ENCODE peak calls at places on chromosomes 1 and 21, in nine cellular contexts. J is heart right ventricle, L is SK-N-SH, P is lung, A is neural progenitor cell, F is PC-9, V is transverse colon, Q is foreskin fibroblast, C is dorsolateral prefrontal cortex. E is an unnamed sample.

GRCh38 chr1:107536266-107536665 is 395.4 kb downstream of the NTNG1 start:
- DNase-seq in V (peak), Q (no peak), J (no peak), P (no peak), F (no peak), L (no peak), A (no peak), C (no peak), E (no peak)

GRCh38 chr1:172845371-172845770 is 186.5 kb downstream of the FASLG start:
- DNase-seq in F (no peak), A (no peak), Q (no peak), P (no peak), V (no peak), C (no peak), J (no peak), L (no peak), E (no peak)

GRCh38 chr1:31773861-31774260 is 9.7 kb upstream of the ADGRB2 start:
- DNase-seq in C (no peak), P (no peak), Q (no peak), L (no peak), V (no peak), A (no peak), J (no peak), F (no peak), E (no peak)

GRCh38 chr1:86922445-86922844 is 8.0 kb downstream of the HS2ST1 start:
- DNase-seq in J (no peak), V (no peak), P (no peak), A (no peak), C (no peak), L (no peak), F (no peak), Q (no peak), E (no peak)

GRCh38 chr1:150061632-150062101 is 5.9 kb upstream of the VPS45 start:
- DNase-seq in F (peak), L (no peak), V (no peak), A (no peak), J (no peak), C (no peak), P (no peak), Q (peak), E (no peak)

GRCh38 chr1:198672124-198672523 is 33.3 kb downstream of the PTPRC start:
- DNase-seq in F (peak), L (no peak), A (no peak), P (no peak), J (no peak), V (no peak), C (no peak), Q (peak), E (no peak)

GRCh38 chr21:35477622-35478021 is 428.5 kb upstream of the RUNX1 start:
- DNase-seq in C (no peak), L (no peak), J (no peak), F (no peak), A (no peak), P (no peak), Q (no peak), V (no peak), E (no peak)

GRCh38 chr1:179586107-179586823 is 5.4 kb upstream of the TDRD5 start:
- DNase-seq in J (peak), V (peak), F (no peak), P (no peak), Q (peak), A (peak), L (peak), C (peak), E (no peak)

GRCh38 chr1:43935711-43936427 is 2.3 kb downstream of the ARTN start:
- DNase-seq in A (no peak), Q (no peak), L (no peak), V (peak), F (no peak), P (no peak), J (no peak), C (no peak), E (no peak)

GRCh38 chr1:24572301-24572700 is 16.4 kb downstream of the NCMAP start:
- DNase-seq in Q (no peak), L (no peak), P (no peak), J (no peak), F (no peak), A (no peak), C (no peak), V (peak), E (no peak)

GRCh38 chr1:47575855-47576757 is 138.3 kb downstream of the FOXD2 start:
- DNase-seq in Q (no peak), F (no peak), C (no peak), J (no peak), L (no peak), P (no peak), V (no peak), A (no peak), E (no peak)

GRCh38 chr1:219651993-219652392 is 39.1 kb upstream of the ZC3H11B start:
- DNase-seq in J (no peak), Q (no peak), F (no peak), P (no peak), A (no peak), V (no peak), L (no peak), C (no peak), E (no peak)

DNA sequence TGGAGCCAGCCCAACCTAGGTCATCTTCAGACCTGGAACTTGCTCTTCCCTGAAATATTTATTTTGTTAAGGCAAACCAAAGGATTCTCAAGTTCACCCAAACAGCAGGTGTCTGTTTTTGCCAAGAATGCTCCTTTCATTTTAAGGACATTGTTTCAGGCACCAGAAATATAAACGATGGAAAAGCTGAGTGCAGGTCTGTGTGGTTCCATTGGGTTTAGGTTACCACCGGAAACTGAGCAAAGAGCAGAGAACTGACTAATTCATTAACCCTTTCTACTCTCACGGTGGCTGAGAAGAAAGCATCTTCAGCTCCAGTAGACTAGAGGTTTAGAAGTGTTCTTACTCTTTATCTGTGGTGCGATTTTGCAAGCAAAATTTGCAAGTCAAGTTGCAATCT is 38.0 kb upstream of the ZC3H11B start:
- DNase-seq in V (no peak), L (no peak), A (no peak), Q (no peak), P (no peak), F (no peak), J (no peak), C (no peak), E (no peak)
- TF ChIP-seq CTCF in V (no peak), L (no peak), A (no peak), Q (no peak), P (no peak), F (no peak), J (no peak), C (no peak), E (no peak)

GRCh38 chr1:77506771-77507170 is 175.7 kb downstream of the ZZZ3 start:
- DNase-seq in A (no peak), V (no peak), L (no peak), Q (no peak), C (no peak), F (no peak), J (no peak), P (no peak), E (no peak)
- TF ChIP-seq CTCF in A (no peak), V (no peak), L (no peak), Q (no peak), C (no peak), F (no peak), J (no peak), P (no peak), E (no peak)

GRCh38 chr1:207405814-207406213 is 48.3 kb upstream of the CR2 start:
- DNase-seq in L (no peak), A (no peak), F (no peak), Q (no peak), C (no peak), J (no peak), V (no peak), P (no peak), E (no peak)
- TF ChIP-seq CTCF in L (no peak), A (no peak), F (no peak), Q (no peak), C (no peak), J (no peak), V (no peak), P (no peak), E (no peak)

GRCh38 chr1:206925116-206925736 is 3.5 kb upstream of the FCMR start:
- DNase-seq in A (no peak), L (no peak), C (no peak), V (peak), F (no peak), J (no peak), P (peak), Q (no peak), E (no peak)
- TF ChIP-seq CTCF in A (peak), L (no peak), C (no peak), V (no peak), F (no peak), J (no peak), P (no peak), Q (no peak), E (no peak)

DNA sequence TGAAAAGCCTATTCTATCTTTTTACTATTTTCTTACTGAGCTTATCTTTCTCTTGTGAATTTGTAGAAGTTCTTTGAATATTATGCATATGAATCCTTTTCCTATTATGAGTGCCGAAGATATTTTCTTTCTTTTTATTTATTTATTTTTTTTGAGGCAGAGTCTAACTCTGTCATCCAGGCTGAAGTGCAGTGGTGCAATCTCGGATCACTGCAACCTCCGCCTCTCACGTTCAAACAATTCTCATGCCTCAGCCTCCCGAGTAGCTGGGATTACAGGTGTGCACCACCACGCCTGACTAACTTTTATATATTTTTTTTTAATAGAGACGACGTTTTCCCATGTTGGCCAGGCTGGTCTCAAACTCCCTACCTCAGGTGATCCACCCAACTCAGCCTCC is 109.8 kb downstream of the RHOU start:
- DNase-seq in Q (no peak), L (no peak), F (no peak), P (no peak), J (no peak), V (no peak), A (no peak), C (no peak), E (no peak)
- TF ChIP-seq CTCF in Q (no peak), L (no peak), F (no peak), P (no peak), J (no peak), V (no peak), A (no peak), C (no peak), E (no peak)

DNA sequence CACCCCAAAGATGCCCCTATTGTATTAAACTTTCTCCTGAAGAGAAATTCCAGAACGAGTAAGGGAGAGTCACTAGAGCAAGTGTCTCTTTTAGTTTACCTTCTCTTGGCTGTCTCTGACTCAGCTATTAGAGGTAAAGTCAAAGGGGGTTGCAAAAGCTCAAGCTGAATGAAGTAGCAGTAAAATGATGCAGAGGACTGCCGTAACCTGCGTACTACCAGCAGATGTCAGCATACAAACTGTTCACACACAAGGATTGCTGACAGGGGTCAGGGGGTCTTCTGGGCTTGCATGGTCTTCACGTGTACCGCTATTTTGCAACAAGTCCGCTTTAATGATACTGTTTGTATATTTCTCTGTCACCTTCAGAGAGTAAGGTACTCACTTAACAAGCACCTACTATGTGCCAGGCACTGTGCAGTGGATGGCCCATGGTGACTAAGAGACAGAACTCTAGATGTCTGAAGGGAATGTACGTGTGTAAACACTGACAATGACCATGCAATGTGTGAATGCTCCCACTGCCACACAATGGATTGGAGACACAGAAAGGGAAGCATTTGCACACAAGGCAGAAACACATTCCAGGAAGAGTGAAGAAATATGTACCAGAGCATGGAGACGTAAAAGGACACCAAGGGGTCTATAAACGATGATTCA is 34.9 kb downstream of the CHML start:
- DNase-seq in J (no peak), V (no peak), L (peak), Q (no peak), C (no peak), F (no peak), A (peak), P (no peak), E (no peak)
- TF ChIP-seq CTCF in J (no peak), V (no peak), L (peak), Q (peak), C (no peak), F (peak), A (peak), P (no peak), E (peak)

GRCh38 chr1:33500547-33500946 is 28.1 kb downstream of the ZSCAN20 start:
- DNase-seq in J (no peak), P (no peak), F (no peak), Q (no peak), C (no peak), A (no peak), V (no peak), L (no peak), E (no peak)
- TF ChIP-seq CTCF in J (peak), P (no peak), F (peak), Q (no peak), C (no peak), A (peak), V (no peak), L (peak), E (peak)

GRCh38 chr21:43357708-43358430 is 69.1 kb downstream of the SIK1 start:
- DNase-seq in Q (no peak), A (no peak), L (no peak), J (no peak), F (no peak), P (no peak), C (no peak), V (no peak), E (no peak)
- TF ChIP-seq CTCF in Q (no peak), A (no peak), L (no peak), J (no peak), F (no peak), P (no peak), C (no peak), V (no peak), E (no peak)

GRCh38 chr1:221013691-221014293 is 134.5 kb downstream of the HLX start:
- DNase-seq in C (no peak), A (no peak), J (no peak), L (no peak), F (no peak), V (no peak), P (no peak), Q (no peak), E (no peak)

GRCh38 chr1:221015159-221015558 is 135.9 kb downstream of the HLX start:
- DNase-seq in P (no peak), V (no peak), A (no peak), F (no peak), C (no peak), J (no peak), L (no peak), Q (no peak), E (no peak)

GRCh38 chr1:221016757-221017156 is 137.5 kb downstream of the HLX start:
- DNase-seq in L (no peak), P (no peak), C (no peak), A (no peak), J (no peak), Q (no peak), V (no peak), F (no peak), E (no peak)

GRCh38 chr1:221011145-221011544 is 131.9 kb downstream of the HLX start:
- DNase-seq in P (no peak), V (no peak), L (no peak), J (no peak), A (no peak), C (no peak), Q (no peak), F (no peak), E (no peak)

DNA sequence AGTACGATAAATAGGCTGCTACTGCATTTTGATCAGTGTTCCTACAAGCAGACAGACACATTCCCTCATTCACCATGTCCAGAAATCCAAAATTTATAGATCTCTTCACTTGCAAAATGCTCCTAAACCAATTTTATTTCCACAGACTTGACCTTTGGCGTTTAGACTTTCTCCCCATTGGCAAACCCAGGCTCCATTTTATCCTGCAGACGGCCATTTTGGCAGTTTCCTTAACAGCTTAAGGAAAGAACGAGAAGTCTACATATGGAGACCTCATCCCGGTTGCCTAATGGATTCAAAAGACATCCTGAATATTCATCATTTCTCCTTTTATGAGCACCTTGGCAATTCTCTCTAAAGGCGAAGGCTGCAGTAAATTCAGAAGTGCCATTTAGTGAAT is 132.8 kb downstream of the HLX start:
- DNase-seq in L (no peak), F (no peak), P (no peak), C (no peak), V (no peak), J (no peak), A (no peak), Q (no peak), E (no peak)
- TF ChIP-seq CTCF in L (no peak), F (no peak), P (no peak), C (no peak), V (no peak), J (no peak), A (no peak), Q (no peak), E (no peak)

E was measured in Panc1.